ENCODE peak calls at places on chromosomes 3 and 15, in seven cellular contexts. P is NCI-H774; S is IMR-90; A is stimulated activated CD4-positive, alpha-beta T cell treated with anti-CD3 and anti-CD28 coated beads, Interleukin-4, amount 100 ng/mL, for 48 hours; L is effector CD4-positive, alpha-beta T cell; G is memory B cell; F is stimulated activated CD8-positive, alpha-beta memory T cell treated with anti-CD3 and anti-CD28 coated beads, Interleukin-7, amount 100 ng/mL, for 48 hours. X is an unnamed sample.

GRCh38 chr3:67646586-67647234 is 7.7 kb downstream of the SUCLG2 start:
- DNase-seq in F (no peak), G (no peak), L (no peak), A (no peak), S (peak), P (no peak), X (no peak)

GRCh38 chr3:2853627-2854026 is 256.5 kb downstream of the IL5RA start:
- DNase-seq in S (no peak), A (no peak), P (no peak), F (no peak), G (no peak), L (no peak), X (no peak)

GRCh38 chr3:11007534-11007933 is 15.0 kb downstream of the SLC6A1 start:
- DNase-seq in F (no peak), S (no peak), G (no peak), P (no peak), A (no peak), L (no peak), X (no peak)

GRCh38 chr3:13891492-13892073 is 11.7 kb upstream of the WNT7A start:
- DNase-seq in G (no peak), P (no peak), L (no peak), F (no peak), S (no peak), A (no peak), X (no peak)

GRCh38 chr3:81778678-81779182 is 17.3 kb upstream of the GBE1 start:
- DNase-seq in P (no peak), L (no peak), F (no peak), G (no peak), A (no peak), S (peak), X (no peak)

GRCh38 chr3:159996018-159996417 is 7.4 kb downstream of the IL12A start:
- DNase-seq in F (no peak), S (peak), G (no peak), L (no peak), P (no peak), A (no peak), X (no peak)

GRCh38 chr3:185423178-185423577 is 60.2 kb downstream of the MAP3K13 start:
- DNase-seq in L (no peak), S (peak), G (no peak), P (no peak), A (no peak), F (no peak), X (no peak)

GRCh38 chr3:150000631-150001030 is 29.9 kb upstream of the PFN2 start:
- DNase-seq in F (no peak), G (no peak), A (no peak), L (no peak), S (peak), P (no peak), X (no peak)

GRCh38 chr15:95734422-95735316 is 595.8 kb upstream of the NR2F2 start:
- DNase-seq in F (no peak), G (no peak), L (no peak), A (no peak), S (no peak), P (no peak), X (no peak)

GRCh38 chr3:162632672-162633071 is 1136.1 kb downstream of the OTOL1 start:
- DNase-seq in A (no peak), P (no peak), S (no peak), F (no peak), G (no peak), L (no peak), X (no peak)

GRCh38 chr3:183267140-183267539 is 14.1 kb downstream of the B3GNT5 start:
- DNase-seq in F (no peak), A (no peak), P (no peak), S (no peak), G (no peak), L (no peak), X (no peak)

GRCh38 chr15:28098360-28098765 is 752 bp downstream of the OCA2 start:
- DNase-seq in L (no peak), P (no peak), S (no peak), A (no peak), G (no peak), F (no peak), X (no peak)

GRCh38 chr3:108538083-108538482 is 27.7 kb upstream of the MYH15 start:
- DNase-seq in L (no peak), F (no peak), P (no peak), G (no peak), A (no peak), S (no peak), X (no peak)

GRCh38 chr3:40912461-40912860 is 286.8 kb upstream of the CTNNB1 start:
- DNase-seq in F (no peak), G (no peak), S (no peak), P (no peak), A (no peak), L (no peak), X (no peak)

GRCh38 chr3:197031315-197032285 is 2.0 kb upstream of the MELTF start:
- DNase-seq in A (peak), F (no peak), P (no peak), S (peak), L (no peak), G (no peak), X (no peak)

GRCh38 chr3:142651711-142652110 is 55.5 kb downstream of the PLS1 start:
- DNase-seq in S (no peak), P (no peak), G (no peak), F (no peak), L (no peak), A (no peak), X (no peak)

GRCh38 chr3:170599083-170599482 is 13.2 kb upstream of the SLC7A14 start:
- DNase-seq in A (no peak), G (no peak), F (no peak), L (no peak), S (no peak), P (no peak), X (no peak)

GRCh38 chr3:74501001-74501400 is 113.5 kb downstream of the CNTN3 start:
- DNase-seq in G (no peak), F (no peak), P (no peak), S (no peak), A (no peak), L (no peak), X (no peak)

GRCh38 chr3:67044295-67044694 is 46.2 kb downstream of the KBTBD8 start:
- DNase-seq in G (no peak), P (no peak), S (peak), F (no peak), A (no peak), L (no peak), X (no peak)

GRCh38 chr3:27596920-27597319 is 112.7 kb upstream of the SLC4A7 start:
- DNase-seq in P (no peak), S (peak), F (no peak), A (no peak), L (no peak), G (no peak), X (no peak)

GRCh38 chr3:149650828-149651227 is 7.0 kb downstream of the WWTR1 start:
- DNase-seq in L (no peak), F (no peak), G (no peak), P (no peak), S (no peak), A (no peak), X (no peak)